ENCODE peak calls at places on chromosomes 3 and 15, in seven cellular contexts. V, W, J, Z, B, E and S are unnamed samples.

GRCh38 chr3:29515451-29515850 is 234.6 kb downstream of the RBMS3 start:
- DNase-seq in V (no peak), W (no peak), J (no peak), Z (no peak), B (peak), E (peak), S (peak)

GRCh38 chr3:24086597-24087369 is 141.7 kb downstream of the NR1D2 start:
- DNase-seq in V (no peak), W (no peak), J (no peak), Z (no peak), B (no peak), E (no peak), S (peak)

GRCh38 chr3:55486101-55486856 is 827 bp downstream of the WNT5A start:
- DNase-seq in V (peak), W (peak), J (peak), Z (peak), B (no peak), E (peak), S (peak)

GRCh38 chr3:170360916-170361315 is 3.4 kb downstream of the SKIL start:
- DNase-seq in V (no peak), W (no peak), J (no peak), Z (no peak), B (no peak), E (peak), S (peak)

GRCh38 chr3:15647629-15648167 is 46.2 kb downstream of the BTD start:
- DNase-seq in V (no peak), W (no peak), J (peak), Z (no peak), B (peak), E (peak), S (peak)

GRCh38 chr3:23815879-23816278 is 10.1 kb downstream of the UBE2E1 start:
- DNase-seq in V (no peak), W (no peak), J (no peak), Z (no peak), B (no peak), E (no peak), S (no peak)

GRCh38 chr3:184241141-184241446 is 7.7 kb downstream of the ALG3 start:
- DNase-seq in V (no peak), W (peak), J (no peak), Z (no peak), B (no peak), E (no peak), S (no peak)

GRCh38 chr3:156602424-156602823 is 47.5 kb upstream of the SSR3 start:
- DNase-seq in V (no peak), W (no peak), J (no peak), Z (no peak), B (no peak), E (no peak), S (peak)

GRCh38 chr15:29692527-29692926 is 129.7 kb downstream of the TJP1 start:
- DNase-seq in V (no peak), W (no peak), J (no peak), Z (no peak), B (no peak), E (no peak), S (no peak)

GRCh38 chr15:92527197-92527596 is 128.4 kb downstream of the FAM174B start:
- DNase-seq in V (no peak), W (no peak), J (no peak), Z (no peak), B (no peak), E (no peak), S (peak)

GRCh38 chr3:79383402-79384012 is 384.3 kb downstream of the ROBO1 start:
- DNase-seq in V (no peak), W (no peak), J (peak), Z (no peak), B (no peak), E (peak), S (peak)

GRCh38 chr3:65361448-65361847 is 673.6 kb upstream of the ADAMTS9 start:
- DNase-seq in V (no peak), W (no peak), J (no peak), Z (no peak), B (no peak), E (no peak), S (no peak)

GRCh38 chr3:165196577-165197561 is 685 bp upstream of the SLITRK3 start:
- DNase-seq in V (no peak), W (no peak), J (peak), Z (peak), B (no peak), E (no peak), S (peak)

GRCh38 chr3:87248831-87249230 is 21.7 kb downstream of the CHMP2B start:
- DNase-seq in V (no peak), W (no peak), J (no peak), Z (no peak), B (no peak), E (no peak), S (no peak)

GRCh38 chr3:127673191-127674098 is 693 bp downstream of the ABTB1 start:
- DNase-seq in V (peak), W (peak), J (peak), Z (peak), B (no peak), E (peak), S (peak)

GRCh38 chr15:62112616-62113593 is 46.1 kb downstream of the C2CD4A start:
- DNase-seq in V (no peak), W (no peak), J (peak), Z (no peak), B (peak), E (peak), S (peak)

GRCh38 chr3:78645628-78646310 is 1122.0 kb downstream of the ROBO1 start:
- DNase-seq in V (no peak), W (no peak), J (peak), Z (no peak), B (peak), E (peak), S (peak)

GRCh38 chr3:115986555-115987207 is 363.4 kb downstream of the GAP43 start:
- DNase-seq in V (no peak), W (no peak), J (peak), Z (no peak), B (no peak), E (peak), S (peak)

GRCh38 chr15:98002874-98003273 is 42.4 kb downstream of the ARRDC4 start:
- DNase-seq in V (no peak), W (no peak), J (no peak), Z (no peak), B (no peak), E (no peak), S (no peak)

GRCh38 chr15:91255788-91256187 is 155.7 kb downstream of the SV2B start:
- DNase-seq in V (no peak), W (no peak), J (no peak), Z (no peak), B (no peak), E (no peak), S (no peak)

GRCh38 chr15:91261345-91261744 is 161.3 kb downstream of the SV2B start:
- DNase-seq in V (no peak), W (no peak), J (no peak), Z (no peak), B (no peak), E (no peak), S (no peak)

GRCh38 chr15:91254766-91255165 is 154.7 kb downstream of the SV2B start:
- DNase-seq in V (no peak), W (no peak), J (no peak), Z (no peak), B (no peak), E (no peak), S (no peak)

GRCh38 chr15:91258436-91258779 is 158.4 kb downstream of the SV2B start:
- DNase-seq in V (no peak), W (no peak), J (no peak), Z (no peak), B (no peak), E (no peak), S (no peak)

DNA sequence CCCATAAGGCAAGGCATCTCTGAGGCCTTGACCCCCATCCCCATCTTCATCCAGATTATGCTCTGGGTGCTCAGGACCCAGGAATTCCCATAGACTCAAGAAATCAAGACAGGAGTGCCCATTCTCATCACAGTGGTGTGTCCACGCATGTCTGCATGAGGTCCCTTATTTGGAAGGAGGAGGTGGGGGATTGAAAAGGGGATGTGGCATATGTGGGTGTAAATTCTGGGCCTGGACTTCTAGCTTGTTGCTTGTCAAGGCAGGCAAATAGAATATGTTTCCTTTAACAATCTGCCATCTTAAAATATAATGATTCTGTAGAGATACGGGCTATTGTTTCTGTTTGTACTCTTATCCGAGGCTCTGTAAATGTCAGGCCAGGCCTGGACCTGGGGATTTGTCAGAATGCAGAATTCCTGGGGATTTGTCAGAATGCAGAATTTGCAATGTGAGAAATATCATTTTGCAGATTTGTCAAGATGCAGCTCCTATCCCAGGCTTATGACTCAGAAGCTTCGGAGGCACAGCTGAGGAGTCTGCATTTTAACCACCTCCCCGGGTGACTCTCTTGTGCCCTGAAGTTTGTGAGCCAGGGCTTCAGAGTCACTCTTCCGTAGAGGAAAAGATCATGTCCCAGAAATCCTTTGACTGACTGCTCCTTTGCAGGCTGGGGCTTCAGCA is 157.8 kb downstream of the SV2B start:
- DNase-seq in V (no peak), W (no peak), J (no peak), Z (no peak), B (no peak), E (no peak), S (no peak)
- H3K4me3 ChIP-seq in V (no peak), W (no peak), J (no peak), Z (no peak), B (no peak), E (no peak), S (no peak)

GRCh38 chr15:75230524-75231371 is 27.4 kb upstream of the GOLGA6C start:
- DNase-seq in V (no peak), W (no peak), J (no peak), Z (peak), B (no peak), E (no peak), S (no peak)
- TF ChIP-seq CTCF in V (no peak), W (no peak), J (no peak), Z (no peak), B (no peak), E (no peak), S (no peak)

GRCh38 chr3:159635047-159635641 is 353.5 kb upstream of the IL12A start:
- DNase-seq in V (no peak), W (no peak), J (no peak), Z (no peak), B (no peak), E (peak), S (peak)
- H3K4me3 ChIP-seq in V (no peak), W (no peak), J (no peak), Z (no peak), B (no peak), E (no peak), S (no peak)

GRCh38 chr15:49875392-49875791 is 243.6 kb downstream of the ATP8B4 start:
- DNase-seq in V (no peak), W (no peak), J (no peak), Z (no peak), B (no peak), E (no peak), S (no peak)
- TF ChIP-seq CTCF in V (no peak), W (no peak), J (no peak), Z (no peak), B (no peak), E (no peak), S (peak)

DNA sequence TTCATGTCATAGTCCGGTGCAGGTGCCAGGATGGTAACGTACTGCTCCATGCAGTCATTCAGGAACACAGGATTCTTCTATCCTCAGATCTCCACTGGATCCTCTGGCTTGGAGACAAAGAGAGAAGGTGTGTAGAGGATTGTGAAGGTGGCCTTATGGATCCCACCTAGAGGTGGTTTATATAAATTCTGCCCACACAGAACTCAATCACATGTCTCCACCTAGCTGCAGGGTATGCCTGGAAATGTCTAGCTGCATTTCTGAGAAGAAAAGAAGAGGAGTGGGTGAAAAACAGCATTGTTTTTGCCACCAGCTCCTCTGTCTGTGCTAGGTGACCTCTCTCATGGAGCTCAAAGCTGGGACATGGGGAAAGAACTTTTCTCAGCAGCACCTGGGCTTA is 478.7 kb downstream of the PDCD6IP start:
- DNase-seq in V (no peak), W (no peak), J (no peak), Z (no peak), B (no peak), E (no peak), S (no peak)
- H3K4me3 ChIP-seq in V (no peak), W (no peak), J (no peak), Z (no peak), B (no peak), E (no peak), S (no peak)